ENCODE peak calls at places on chromosomes 5 and 9, in six cellular contexts. G is OCI-LY7, X is SJSA1, H is GM23248, N is body of pancreas, Z is left ventricle myocardium inferior. T is an unnamed sample.

GRCh38 chr5:176624142-176624541 is 6.2 kb downstream of the SNCB start:
- DNase-seq in G (no peak), X (no peak), H (no peak), N (no peak), Z (no peak), T (no peak)

GRCh38 chr5:140039561-140039960 is 3.5 kb downstream of the NRG2 start:
- DNase-seq in G (no peak), X (no peak), H (peak), N (peak), Z (no peak), T (no peak)

GRCh38 chr5:158450761-158451160 is 591.8 kb upstream of the CLINT1 start:
- DNase-seq in G (no peak), X (peak), H (no peak), N (no peak), Z (no peak), T (no peak)

GRCh38 chr5:179325296-179326031 is 19.8 kb downstream of the ADAMTS2 start:
- DNase-seq in G (no peak), X (no peak), H (no peak), N (no peak), Z (peak), T (no peak)

GRCh38 chr5:32475338-32476097 is 31.0 kb upstream of the ZFR start:
- DNase-seq in G (no peak), X (no peak), H (peak), N (no peak), Z (no peak), T (peak)

GRCh38 chr9:128718047-128718446 is 5.9 kb downstream of the ZDHHC12 start:
- DNase-seq in G (no peak), X (no peak), H (no peak), N (no peak), Z (no peak), T (no peak)

GRCh38 chr9:72442212-72442607 is 77.2 kb upstream of the ZFAND5 start:
- DNase-seq in G (no peak), X (peak), H (peak), N (no peak), Z (no peak), T (peak)

GRCh38 chr9:119420263-119420662 is 51.0 kb upstream of the BRINP1 start:
- DNase-seq in G (no peak), X (no peak), H (no peak), N (no peak), Z (no peak), T (no peak)

GRCh38 chr5:2310946-2311345 is 428.2 kb upstream of the IRX4 start:
- DNase-seq in G (no peak), X (no peak), H (no peak), N (no peak), Z (no peak), T (no peak)

GRCh38 chr5:109373932-109374331 is 35.8 kb downstream of the PJA2 start:
- DNase-seq in G (no peak), X (no peak), H (no peak), N (no peak), Z (no peak), T (no peak)

GRCh38 chr9:2180704-2181103 is 165.6 kb downstream of the SMARCA2 start:
- DNase-seq in G (no peak), X (no peak), H (peak), N (no peak), Z (no peak), T (peak)

GRCh38 chr5:94969174-94969573 is 315.7 kb downstream of the MCTP1 start:
- DNase-seq in G (peak), X (peak), H (peak), N (no peak), Z (no peak), T (peak)

GRCh38 chr5:79023947-79024346 is 38.8 kb upstream of the ARSB start:
- DNase-seq in G (no peak), X (no peak), H (no peak), N (no peak), Z (no peak), T (no peak)

GRCh38 chr5:72673623-72674022 is 142.8 kb upstream of the TNPO1 start:
- DNase-seq in G (peak), X (no peak), H (no peak), N (no peak), Z (no peak), T (no peak)

GRCh38 chr5:112142769-112143270 is 276.3 kb downstream of the EPB41L4A start:
- DNase-seq in G (no peak), X (no peak), H (peak), N (no peak), Z (no peak), T (no peak)

GRCh38 chr5:59179704-59180103 is 596.8 kb downstream of the RAB3C start:
- DNase-seq in G (no peak), X (no peak), H (no peak), N (no peak), Z (no peak), T (no peak)

GRCh38 chr5:68540798-68541590 is 325.4 kb downstream of the PIK3R1 start:
- DNase-seq in G (no peak), X (no peak), H (no peak), N (no peak), Z (no peak), T (no peak)

GRCh38 chr9:128162215-128163026 is 2.4 kb downstream of the BBLN start:
- DNase-seq in G (no peak), X (no peak), H (peak), N (peak), Z (peak), T (no peak)

GRCh38 chr9:14616188-14616982 is 76.8 kb downstream of the ZDHHC21 start:
- DNase-seq in G (peak), X (peak), H (peak), N (no peak), Z (no peak), T (peak)

GRCh38 chr5:77367733-77368132 is 124.4 kb downstream of the WDR41 start:
- DNase-seq in G (no peak), X (no peak), H (peak), N (no peak), Z (no peak), T (peak)

GRCh38 chr9:129487658-129488483 is 133.0 kb downstream of the C9orf50 start:
- DNase-seq in G (no peak), X (peak), H (peak), N (peak), Z (peak), T (no peak)

GRCh38 chr5:175479125-175479881 is 943 bp downstream of the SFXN1 start:
- DNase-seq in G (peak), X (no peak), H (peak), N (no peak), Z (no peak), T (no peak)

GRCh38 chr9:33785914-33786313 is 9.4 kb upstream of the PRSS3 start:
- DNase-seq in G (peak), X (no peak), H (peak), N (peak), Z (no peak), T (peak)

GRCh38 chr5:6362846-6363245 is 15.5 kb downstream of the MED10 start:
- DNase-seq in G (no peak), X (no peak), H (no peak), N (no peak), Z (no peak), T (no peak)

GRCh38 chr9:126788631-126789349 is 16.1 kb upstream of the ZBTB43 start:
- DNase-seq in G (no peak), X (no peak), H (peak), N (no peak), Z (no peak), T (no peak)

GRCh38 chr5:74378464-74378863 is 262.1 kb downstream of the ENC1 start:
- DNase-seq in G (no peak), X (no peak), H (peak), N (no peak), Z (no peak), T (no peak)

GRCh38 chr9:34989946-34990635 is 546 bp downstream of the DNAJB5 start:
- DNase-seq in G (peak), X (peak), H (peak), N (peak), Z (peak), T (peak)

GRCh38 chr5:134511796-134512660 is 13.4 kb upstream of the JADE2 start:
- DNase-seq in G (no peak), X (peak), H (peak), N (peak), Z (peak), T (peak)

GRCh38 chr9:128101690-128102089 is 25.8 kb downstream of the PTGES2 start:
- DNase-seq in G (no peak), X (no peak), H (no peak), N (peak), Z (peak), T (no peak)

GRCh38 chr5:59188415-59189225 is 605.7 kb downstream of the RAB3C start:
- DNase-seq in G (peak), X (peak), H (peak), N (peak), Z (peak), T (peak)

GRCh38 chr5:179120421-179120861 is 60.3 kb downstream of the ZNF354C start:
- DNase-seq in G (no peak), X (no peak), H (no peak), N (no peak), Z (no peak), T (no peak)

GRCh38 chr5:932151-932627 is 39.5 kb downstream of the TRIP13 start:
- DNase-seq in G (no peak), X (no peak), H (no peak), N (no peak), Z (no peak), T (no peak)

GRCh38 chr9:127402401-127403090 is 5.6 kb downstream of the SLC2A8 start:
- DNase-seq in G (no peak), X (no peak), H (no peak), N (no peak), Z (no peak), T (no peak)

GRCh38 chr5:141838326-141839014 is 39.7 kb downstream of the PCDH1 start:
- DNase-seq in G (no peak), X (no peak), H (no peak), N (no peak), Z (no peak), T (no peak)

GRCh38 chr9:21974230-21974541 is 20.0 kb downstream of the CDKN2A start:
- DNase-seq in G (no peak), X (peak), H (no peak), N (no peak), Z (no peak), T (no peak)

GRCh38 chr9:136529516-136530471 is 16.1 kb downstream of the NOTCH1 start:
- DNase-seq in G (no peak), X (no peak), H (no peak), N (no peak), Z (no peak), T (peak)

GRCh38 chr9:89633404-89633803 is 28.6 kb downstream of the GADD45G start:
- DNase-seq in G (no peak), X (no peak), H (no peak), N (no peak), Z (no peak), T (no peak)

GRCh38 chr9:89633920-89634319 is 29.1 kb downstream of the GADD45G start:
- DNase-seq in G (no peak), X (no peak), H (no peak), N (no peak), Z (no peak), T (no peak)

GRCh38 chr9:89631381-89631780 is 26.6 kb downstream of the GADD45G start:
- DNase-seq in G (no peak), X (no peak), H (peak), N (peak), Z (no peak), T (no peak)

GRCh38 chr9:89635007-89635742 is 30.4 kb downstream of the GADD45G start:
- DNase-seq in G (no peak), X (no peak), H (peak), N (peak), Z (no peak), T (no peak)

GRCh38 chr9:89632136-89633135 is 27.6 kb downstream of the GADD45G start:
- DNase-seq in G (no peak), X (no peak), H (no peak), N (no peak), Z (no peak), T (no peak)
- H3K27ac ChIP-seq in G (no peak), X (no peak), H (no peak), N (peak), Z (no peak), T (no peak)

GRCh38 chr9:133973111-133973790 is 18.9 kb downstream of the VAV2 start:
- DNase-seq in G (no peak), X (no peak), H (no peak), N (no peak), Z (no peak), T (no peak)
- H3K27ac ChIP-seq in G (no peak), X (no peak), H (no peak), N (peak), Z (no peak), T (no peak)

GRCh38 chr9:110092792-110093191 is 115.2 kb downstream of the C9orf152 start:
- DNase-seq in G (no peak), X (no peak), H (no peak), N (no peak), Z (no peak), T (no peak)

GRCh38 chr9:110095238-110095637 is 112.7 kb downstream of the C9orf152 start:
- DNase-seq in G (no peak), X (no peak), H (no peak), N (no peak), Z (no peak), T (no peak)

GRCh38 chr9:110093417-110093816 is 114.5 kb downstream of the C9orf152 start:
- DNase-seq in G (no peak), X (no peak), H (no peak), N (no peak), Z (no peak), T (no peak)

GRCh38 chr9:110095776-110096175 is 112.2 kb downstream of the C9orf152 start:
- DNase-seq in G (no peak), X (no peak), H (peak), N (no peak), Z (no peak), T (no peak)

DNA sequence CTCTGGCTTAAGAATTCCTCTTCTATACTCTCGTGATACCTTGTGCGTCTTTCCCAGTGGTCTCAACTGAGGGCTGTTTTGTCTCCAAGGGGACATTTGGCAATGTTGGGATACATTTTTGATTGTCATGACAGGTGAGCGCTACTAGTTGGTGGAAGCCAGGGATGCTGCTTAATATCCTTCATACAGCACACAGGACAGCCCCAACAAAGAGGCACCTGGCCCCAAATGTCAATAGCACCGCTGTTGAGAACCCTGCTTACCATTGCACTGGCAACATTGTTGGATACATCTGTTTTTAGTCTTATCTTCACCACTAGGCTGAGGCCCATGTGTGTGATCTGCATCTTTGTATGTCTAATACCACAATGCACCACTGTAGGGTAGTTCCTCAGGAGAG is 114.1 kb downstream of the C9orf152 start:
- DNase-seq in G (no peak), X (no peak), H (no peak), N (no peak), Z (no peak), T (no peak)
- H3K27ac ChIP-seq in G (no peak), X (no peak), H (no peak), N (no peak), Z (peak), T (no peak)

DNA sequence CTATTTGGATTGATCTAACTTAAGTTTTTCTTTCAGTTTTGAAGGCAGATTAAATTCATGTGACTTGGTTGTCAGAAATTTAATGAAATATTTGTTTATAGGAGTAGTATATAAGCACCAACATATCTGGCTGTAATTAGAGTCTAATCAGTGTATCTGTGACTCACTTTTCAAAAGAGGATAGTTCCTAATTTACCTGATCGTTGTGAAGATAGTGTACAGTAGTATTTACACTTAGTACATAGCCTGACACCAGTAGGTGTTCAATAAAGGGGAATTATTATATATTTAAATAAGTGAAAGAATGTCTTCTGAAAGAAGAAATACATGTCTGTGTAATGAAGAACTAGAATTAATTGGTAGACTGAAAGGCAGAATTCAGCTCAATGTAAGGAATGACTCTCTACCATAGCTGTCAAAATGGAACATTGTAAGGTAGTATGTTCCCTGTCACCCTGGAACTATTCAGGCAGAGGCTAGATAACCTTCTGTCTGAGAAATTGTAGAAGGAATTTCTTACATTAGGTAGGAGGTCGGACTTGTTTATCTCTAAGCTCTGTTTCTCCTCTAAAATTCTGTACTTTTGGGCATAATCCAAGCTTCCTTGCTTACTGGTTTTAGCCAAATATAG is 8.6 kb downstream of the TGFBR1 start:
- DNase-seq in G (no peak), X (no peak), H (no peak), N (no peak), Z (no peak), T (no peak)
- H3K27ac ChIP-seq in G (peak), X (no peak), H (no peak), N (no peak), Z (peak), T (no peak)

GRCh38 chr9:93059960-93060591 is 1.6 kb downstream of the SUSD3 start:
- DNase-seq in G (no peak), X (no peak), H (no peak), N (no peak), Z (no peak), T (peak)

GRCh38 chr9:93057024-93057702 is 1.3 kb upstream of the SUSD3 start:
- DNase-seq in G (peak), X (no peak), H (no peak), N (no peak), Z (no peak), T (no peak)

GRCh38 chr9:93057703-93058356 is 671 bp upstream of the SUSD3 start:
- DNase-seq in G (no peak), X (no peak), H (no peak), N (no peak), Z (no peak), T (no peak)

GRCh38 chr9:93059097-93059959 is 827 bp downstream of the SUSD3 start:
- DNase-seq in G (peak), X (no peak), H (no peak), N (no peak), Z (no peak), T (no peak)

GRCh38 chr9:93058357-93059096 is at the start of gene SUSD3:
- DNase-seq in G (peak), X (no peak), H (no peak), N (peak), Z (peak), T (peak)
- H3K27ac ChIP-seq in G (peak), X (no peak), H (no peak), N (no peak), Z (no peak), T (no peak)